ENCODE peak calls at places on chromosomes 12 and 14, in four cellular contexts. One of them, this sample, is unnamed.

GRCh38 chr12:92603741-92604432 is 98.9 kb upstream of the PLEKHG7 start:
- DNase-seq in GM12878: no peak
- DNase-seq in K562: no peak
- DNase-seq in HepG2: no peak
- DNase-seq in this sample: no peak

GRCh38 chr12:4011597-4011996 is 138.4 kb upstream of the PARP11 start:
- DNase-seq in GM12878: no peak
- DNase-seq in K562: no peak
- DNase-seq in HepG2: peak; percentile 98
- DNase-seq in this sample: no peak

GRCh38 chr14:54715244-54715643 is 148.3 kb downstream of the SAMD4A start:
- DNase-seq in GM12878: no peak
- DNase-seq in K562: peak; percentile 31
- DNase-seq in HepG2: no peak
- DNase-seq in this sample: no peak

GRCh38 chr14:106268013-106268727 is 741.8 kb downstream of the TMEM121 start:
- DNase-seq in GM12878: no peak
- DNase-seq in K562: peak; percentile 17
- DNase-seq in HepG2: no peak
- DNase-seq in this sample: no peak

GRCh38 chr14:104352493-104353220 is 214.3 kb downstream of the KIF26A start:
- DNase-seq in GM12878: no peak
- DNase-seq in K562: no peak
- DNase-seq in HepG2: no peak
- DNase-seq in this sample: no peak

GRCh38 chr12:93727195-93727811 is 50.1 kb downstream of the CRADD start:
- DNase-seq in GM12878: no peak
- DNase-seq in K562: no peak
- DNase-seq in HepG2: no peak
- DNase-seq in this sample: no peak

GRCh38 chr12:33967760-33968159 is 54.5 kb upstream of the ALG10 start:
- DNase-seq in GM12878: no peak
- DNase-seq in K562: no peak
- DNase-seq in HepG2: no peak
- DNase-seq in this sample: no peak

GRCh38 chr14:52494444-52494843 is 57.9 kb downstream of the TXNDC16 start:
- DNase-seq in GM12878: no peak
- DNase-seq in K562: no peak
- DNase-seq in HepG2: no peak
- DNase-seq in this sample: no peak

GRCh38 chr12:49965836-49966235 is 4.2 kb downstream of the AQP5 start:
- DNase-seq in GM12878: no peak
- DNase-seq in K562: no peak
- DNase-seq in HepG2: no peak
- DNase-seq in this sample: no peak

GRCh38 chr12:106247731-106248176 is at the start of gene CKAP4:
- DNase-seq in GM12878: no peak
- DNase-seq in K562: peak; percentile 69
- DNase-seq in HepG2: peak; percentile 30
- DNase-seq in this sample: peak; percentile 77

GRCh38 chr12:49347307-49348237 is 884 bp downstream of the DNAJC22 start:
- DNase-seq in GM12878: no peak
- DNase-seq in K562: peak; percentile 90
- DNase-seq in HepG2: peak; percentile 95
- DNase-seq in this sample: peak; percentile 89

GRCh38 chr12:1277905-1278304 is 286.9 kb downstream of the ERC1 start:
- DNase-seq in GM12878: no peak
- DNase-seq in K562: no peak
- DNase-seq in HepG2: peak; percentile 64
- DNase-seq in this sample: no peak
- TF ChIP-seq TARDBP in GM12878: no peak
- TF ChIP-seq TARDBP in K562: no peak
- TF ChIP-seq TARDBP in HepG2: no peak
- TF ChIP-seq TARDBP in this sample: no peak

DNA sequence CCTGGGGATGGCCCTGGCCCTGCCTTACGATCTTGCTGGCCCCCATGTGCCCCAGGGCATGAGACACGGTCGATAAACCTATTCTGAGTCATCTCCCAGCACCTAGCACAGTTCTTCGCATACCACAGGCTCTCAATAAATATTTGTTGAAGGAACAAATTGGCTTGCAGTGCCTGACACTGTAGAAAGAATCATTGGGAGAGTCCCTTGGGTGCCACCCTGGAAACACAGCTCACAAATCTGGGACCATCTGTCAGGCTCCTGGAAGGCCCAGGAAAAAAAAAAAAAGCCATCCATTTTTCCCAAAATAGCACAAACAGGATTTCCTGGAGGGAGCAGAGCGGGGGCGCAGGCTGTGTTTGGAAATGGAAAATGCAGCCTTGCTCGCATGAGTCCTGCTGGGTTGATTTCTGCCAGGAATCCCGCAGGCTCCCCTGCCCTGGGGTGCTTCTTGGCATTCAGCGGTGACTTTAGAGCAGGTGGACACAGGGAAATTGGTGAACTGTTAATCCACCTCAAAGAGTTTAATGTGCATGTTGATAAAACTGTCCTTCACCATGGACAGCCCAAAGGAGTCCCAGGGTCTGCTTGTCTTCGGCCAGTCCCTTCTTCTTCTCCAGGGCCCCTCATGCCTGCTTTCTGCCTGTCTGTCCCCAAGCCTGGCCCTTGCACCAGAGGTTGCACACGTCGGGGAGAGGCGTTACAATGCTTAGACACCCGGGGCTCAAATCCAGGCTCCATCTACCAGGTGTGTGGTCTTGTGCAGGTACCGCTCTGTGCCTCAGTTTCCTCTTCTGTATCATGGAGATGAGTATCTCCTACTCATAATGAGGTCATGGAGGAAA is 106.1 kb upstream of the RFLNA start:
- DNase-seq in GM12878: no peak
- DNase-seq in K562: no peak
- DNase-seq in HepG2: peak; percentile 30
- DNase-seq in this sample: no peak
- TF ChIP-seq TARDBP in GM12878: no peak
- TF ChIP-seq TARDBP in K562: no peak
- TF ChIP-seq TARDBP in HepG2: no peak
- TF ChIP-seq TARDBP in this sample: no peak

GRCh38 chr14:22176930-22177329 is 412.1 kb downstream of the DAD1 start:
- DNase-seq in GM12878: no peak
- DNase-seq in K562: no peak
- DNase-seq in HepG2: no peak
- DNase-seq in this sample: no peak
- TF ChIP-seq TARDBP in GM12878: no peak
- TF ChIP-seq TARDBP in K562: no peak
- TF ChIP-seq TARDBP in HepG2: no peak
- TF ChIP-seq TARDBP in this sample: no peak

GRCh38 chr12:20096430-20096829 is 271.9 kb upstream of the PDE3A start:
- DNase-seq in GM12878: no peak
- DNase-seq in K562: no peak
- DNase-seq in HepG2: no peak
- DNase-seq in this sample: no peak
- TF ChIP-seq TARDBP in GM12878: no peak
- TF ChIP-seq TARDBP in K562: no peak
- TF ChIP-seq TARDBP in HepG2: no peak
- TF ChIP-seq TARDBP in this sample: no peak

DNA sequence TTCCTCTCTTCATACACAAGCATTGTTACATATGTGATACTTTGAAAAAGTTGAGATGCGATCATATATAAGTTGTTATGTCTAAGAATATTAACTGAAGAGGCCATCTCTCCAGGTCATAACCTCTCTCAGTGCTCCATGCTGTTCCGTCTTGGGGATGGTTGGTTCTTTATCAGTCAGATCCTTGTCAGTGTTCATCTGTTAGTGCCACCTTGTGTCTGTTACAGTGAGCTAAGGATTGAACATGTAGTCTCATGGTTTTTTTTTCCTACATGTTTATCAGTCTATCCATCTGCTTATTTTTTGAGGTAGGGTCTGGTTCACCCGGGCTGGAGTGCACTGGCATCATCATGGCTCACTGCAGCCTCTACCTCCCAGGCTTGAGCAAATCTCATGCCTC is 30.5 kb downstream of the EP400 start:
- DNase-seq in GM12878: no peak
- DNase-seq in K562: no peak
- DNase-seq in HepG2: no peak
- DNase-seq in this sample: no peak
- TF ChIP-seq TARDBP in GM12878: no peak
- TF ChIP-seq TARDBP in K562: no peak
- TF ChIP-seq TARDBP in HepG2: no peak
- TF ChIP-seq TARDBP in this sample: no peak

GRCh38 chr12:8890313-8891084 is 23.8 kb upstream of the PHC1 start:
- DNase-seq in GM12878: peak; percentile 8
- DNase-seq in K562: peak; percentile 58
- DNase-seq in HepG2: peak; percentile 32
- DNase-seq in this sample: peak; percentile 72
- TF ChIP-seq TARDBP in GM12878: no peak
- TF ChIP-seq TARDBP in K562: no peak
- TF ChIP-seq TARDBP in HepG2: no peak
- TF ChIP-seq TARDBP in this sample: no peak

GRCh38 chr12:104243551-104243950 is 28.0 kb downstream of the TXNRD1 start:
- DNase-seq in GM12878: no peak
- DNase-seq in K562: no peak
- DNase-seq in HepG2: no peak
- DNase-seq in this sample: no peak

GRCh38 chr12:104248444-104248843 is 32.9 kb downstream of the TXNRD1 start:
- DNase-seq in GM12878: no peak
- DNase-seq in K562: no peak
- DNase-seq in HepG2: no peak
- DNase-seq in this sample: no peak

GRCh38 chr12:104242546-104243206 is 27.1 kb downstream of the TXNRD1 start:
- DNase-seq in GM12878: no peak
- DNase-seq in K562: no peak
- DNase-seq in HepG2: no peak
- DNase-seq in this sample: no peak

GRCh38 chr12:104249017-104249416 is 33.4 kb downstream of the TXNRD1 start:
- DNase-seq in GM12878: no peak
- DNase-seq in K562: no peak
- DNase-seq in HepG2: no peak
- DNase-seq in this sample: no peak

DNA sequence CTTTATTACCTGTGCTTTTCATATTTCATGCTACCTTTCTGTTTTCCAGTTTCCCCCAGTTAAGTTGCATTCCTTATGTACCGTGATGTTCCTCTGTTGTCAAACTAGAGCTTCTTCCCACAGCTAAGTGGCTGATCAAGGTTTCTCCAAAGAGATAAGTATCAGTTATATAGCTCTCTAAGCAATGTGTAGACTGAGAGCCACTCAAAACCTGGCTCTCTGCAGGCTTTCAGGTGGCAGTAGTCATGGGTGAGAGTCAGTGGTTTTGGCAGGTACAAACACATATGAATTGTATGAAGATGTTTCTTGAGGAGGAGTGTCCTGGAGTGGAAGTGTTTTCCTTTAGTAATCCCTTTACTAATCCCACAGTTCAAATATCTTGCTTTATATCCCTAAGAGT is 28.4 kb downstream of the TXNRD1 start:
- DNase-seq in GM12878: no peak
- DNase-seq in K562: no peak
- DNase-seq in HepG2: no peak
- DNase-seq in this sample: no peak
- TF ChIP-seq TARDBP in GM12878: no peak
- TF ChIP-seq TARDBP in K562: no peak
- TF ChIP-seq TARDBP in HepG2: no peak
- TF ChIP-seq TARDBP in this sample: no peak

DNA sequence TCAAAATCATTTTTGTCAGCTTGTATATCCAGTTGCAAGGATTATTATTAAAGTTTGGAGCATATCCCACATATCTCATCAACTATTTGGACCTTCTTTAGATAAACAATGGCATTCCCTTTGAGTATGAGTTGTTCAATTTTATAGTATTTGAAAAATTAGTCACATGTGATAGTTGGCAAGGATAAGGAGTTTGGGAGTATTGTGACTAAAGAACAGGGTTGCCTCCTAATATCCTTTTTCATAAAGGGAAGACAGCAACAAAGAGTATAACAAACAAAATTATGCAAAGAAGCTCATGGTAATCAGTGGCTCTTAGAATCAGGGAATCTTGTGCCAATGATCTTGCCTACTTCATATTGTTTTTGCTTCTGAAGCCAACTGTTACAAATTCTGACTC is 31.2 kb upstream of the KCNH5 start:
- DNase-seq in GM12878: no peak
- DNase-seq in K562: no peak
- DNase-seq in HepG2: no peak
- DNase-seq in this sample: no peak
- TF ChIP-seq TARDBP in GM12878: no peak
- TF ChIP-seq TARDBP in K562: no peak
- TF ChIP-seq TARDBP in HepG2: no peak
- TF ChIP-seq TARDBP in this sample: no peak